ENCODE peak calls at places on chromosomes 6 and 20, in ten cellular contexts. Q, F, Y, P, L, T, W, A, S and R are unnamed samples.

GRCh38 chr6:168597471-168597875 is 156.5 kb downstream of the SMOC2 start:
- DNase-seq in Q (no peak), F (no peak), Y (peak), P (no peak), L (no peak), T (no peak), W (peak), A (no peak), S (no peak), R (no peak)

GRCh38 chr6:99216959-99217358 is 132.5 kb downstream of the FAXC start:
- DNase-seq in Q (no peak), F (no peak), Y (no peak), P (no peak), L (no peak), T (no peak), W (no peak), A (no peak), S (no peak), R (no peak)

GRCh38 chr6:159929819-159930218 is 39.0 kb downstream of the MAS1 start:
- DNase-seq in Q (no peak), F (peak), Y (peak), P (peak), L (no peak), T (peak), W (peak), A (no peak), S (peak), R (no peak)

GRCh38 chr20:51697119-51697826 is 70.9 kb downstream of the ATP9A start:
- DNase-seq in Q (peak), F (no peak), Y (no peak), P (no peak), L (no peak), T (no peak), W (no peak), A (no peak), S (no peak), R (no peak)

GRCh38 chr6:125793280-125793679 is 2.5 kb downstream of the NCOA7 start:
- DNase-seq in Q (no peak), F (no peak), Y (no peak), P (no peak), L (no peak), T (no peak), W (no peak), A (no peak), S (no peak), R (peak)

GRCh38 chr6:127216821-127217789 is 49.6 kb upstream of the RNF146 start:
- DNase-seq in Q (no peak), F (no peak), Y (no peak), P (no peak), L (no peak), T (no peak), W (no peak), A (no peak), S (no peak), R (no peak)

GRCh38 chr6:139577991-139578604 is 203.7 kb upstream of the CITED2 start:
- DNase-seq in Q (peak), F (no peak), Y (no peak), P (no peak), L (peak), T (no peak), W (no peak), A (no peak), S (no peak), R (no peak)

GRCh38 chr20:51446656-51447055 is 95.9 kb downstream of the NFATC2 start:
- DNase-seq in Q (peak), F (no peak), Y (no peak), P (no peak), L (no peak), T (peak), W (no peak), A (no peak), S (no peak), R (no peak)

GRCh38 chr6:86500035-86500434 is 437.3 kb upstream of the HTR1E start:
- DNase-seq in Q (no peak), F (no peak), Y (no peak), P (no peak), L (no peak), T (no peak), W (no peak), A (no peak), S (no peak), R (no peak)

GRCh38 chr20:34100578-34100977 is 11.5 kb downstream of the EIF2S2 start:
- DNase-seq in Q (no peak), F (no peak), Y (no peak), P (no peak), L (no peak), T (no peak), W (no peak), A (no peak), S (no peak), R (no peak)

GRCh38 chr6:29757282-29757681 is 34.0 kb downstream of the HLA-F start:
- DNase-seq in Q (no peak), F (no peak), Y (no peak), P (no peak), L (no peak), T (no peak), W (no peak), A (no peak), S (no peak), R (no peak)

GRCh38 chr6:117446851-117447250 is 21.1 kb upstream of the ROS1 start:
- DNase-seq in Q (peak), F (no peak), Y (no peak), P (no peak), L (no peak), T (no peak), W (no peak), A (no peak), S (no peak), R (no peak)